ENCODE peak calls at places on chromosomes 3 and 15, in eight cellular contexts. One of them, this sample, is unnamed. For H3K4me1 and H3K27me3, the result is how much of the 10 kb centered on the place peaks cover.

GRCh38 chr3:33372218-33373081 is 67.8 kb downstream of the UBP1 start:
- DNase-seq in aorta: no peak
- DNase-seq in psoas muscle: no peak
- DNase-seq in endodermal cell: peak
- DNase-seq in Panc1: peak
- DNase-seq in neural progenitor cell: peak
- DNase-seq in GM23248: peak
- DNase-seq in CD8-positive, alpha-beta memory T cell: peak
- DNase-seq in this sample: no peak

GRCh38 chr3:144363856-144364255 is 392.2 kb downstream of the DIPK2A start:
- DNase-seq in psoas muscle: no peak
- DNase-seq in GM23248: peak
- DNase-seq in neural progenitor cell: no peak
- DNase-seq in Panc1: no peak
- DNase-seq in CD8-positive, alpha-beta memory T cell: no peak
- DNase-seq in endodermal cell: no peak
- DNase-seq in aorta: no peak
- DNase-seq in this sample: no peak

GRCh38 chr15:31387483-31388118 is 61.0 kb downstream of the KLF13 start:
- DNase-seq in aorta: no peak
- DNase-seq in CD8-positive, alpha-beta memory T cell: peak
- DNase-seq in endodermal cell: no peak
- DNase-seq in neural progenitor cell: no peak
- DNase-seq in GM23248: peak
- DNase-seq in Panc1: no peak
- DNase-seq in psoas muscle: peak
- DNase-seq in this sample: peak

GRCh38 chr3:11690863-11691833 is 47.4 kb upstream of the VGLL4 start:
- DNase-seq in psoas muscle: no peak
- DNase-seq in aorta: no peak
- DNase-seq in GM23248: peak
- DNase-seq in endodermal cell: peak
- DNase-seq in neural progenitor cell: peak
- DNase-seq in CD8-positive, alpha-beta memory T cell: no peak
- DNase-seq in Panc1: no peak
- DNase-seq in this sample: no peak

GRCh38 chr3:107987036-107987557 is 103.7 kb downstream of the CD47 start:
- DNase-seq in Panc1: peak
- DNase-seq in endodermal cell: no peak
- DNase-seq in CD8-positive, alpha-beta memory T cell: no peak
- DNase-seq in psoas muscle: peak
- DNase-seq in aorta: peak
- DNase-seq in GM23248: peak
- DNase-seq in neural progenitor cell: no peak
- DNase-seq in this sample: peak

GRCh38 chr3:64687781-64688515 is at the start of gene ADAMTS9:
- DNase-seq in CD8-positive, alpha-beta memory T cell: no peak
- DNase-seq in GM23248: peak
- DNase-seq in neural progenitor cell: peak
- DNase-seq in aorta: peak
- DNase-seq in endodermal cell: peak
- DNase-seq in Panc1: no peak
- DNase-seq in psoas muscle: peak
- DNase-seq in this sample: peak

GRCh38 chr3:69451594-69451993 is 65.7 kb upstream of the FRMD4B start:
- DNase-seq in GM23248: peak
- DNase-seq in neural progenitor cell: no peak
- DNase-seq in psoas muscle: no peak
- DNase-seq in aorta: no peak
- DNase-seq in Panc1: no peak
- DNase-seq in CD8-positive, alpha-beta memory T cell: no peak
- DNase-seq in endodermal cell: no peak
- DNase-seq in this sample: no peak

GRCh38 chr3:99747915-99748314 is 69.7 kb upstream of the CMSS1 start:
- DNase-seq in aorta: no peak
- DNase-seq in endodermal cell: no peak
- DNase-seq in GM23248: peak
- DNase-seq in Panc1: no peak
- DNase-seq in CD8-positive, alpha-beta memory T cell: no peak
- DNase-seq in psoas muscle: no peak
- DNase-seq in neural progenitor cell: peak
- DNase-seq in this sample: no peak

GRCh38 chr15:51104512-51104911 is 9.8 kb upstream of the TNFAIP8L3 start:
- DNase-seq in endodermal cell: no peak
- DNase-seq in GM23248: peak
- DNase-seq in CD8-positive, alpha-beta memory T cell: no peak
- DNase-seq in Panc1: no peak
- DNase-seq in psoas muscle: peak
- DNase-seq in aorta: peak
- DNase-seq in neural progenitor cell: peak
- DNase-seq in this sample: peak

GRCh38 chr15:78316211-78317077 is 17.0 kb upstream of the SKIC8 start:
- DNase-seq in CD8-positive, alpha-beta memory T cell: no peak
- DNase-seq in endodermal cell: peak
- DNase-seq in neural progenitor cell: peak
- DNase-seq in aorta: no peak
- DNase-seq in GM23248: no peak
- DNase-seq in psoas muscle: no peak
- DNase-seq in Panc1: no peak
- DNase-seq in this sample: no peak

GRCh38 chr3:44892689-44893088 is 18.3 kb downstream of the TGM4 start:
- DNase-seq in CD8-positive, alpha-beta memory T cell: no peak
- DNase-seq in psoas muscle: no peak
- DNase-seq in Panc1: no peak
- DNase-seq in GM23248: no peak
- DNase-seq in neural progenitor cell: no peak
- DNase-seq in endodermal cell: no peak
- DNase-seq in aorta: no peak
- DNase-seq in this sample: no peak

GRCh38 chr3:81808900-81809299 is 47.5 kb upstream of the GBE1 start:
- DNase-seq in GM23248: no peak
- DNase-seq in neural progenitor cell: no peak
- DNase-seq in Panc1: no peak
- DNase-seq in endodermal cell: no peak
- DNase-seq in psoas muscle: no peak
- DNase-seq in CD8-positive, alpha-beta memory T cell: no peak
- DNase-seq in aorta: no peak
- DNase-seq in this sample: no peak

GRCh38 chr3:45564172-45564571 is 30.4 kb upstream of the LIMD1 start:
- DNase-seq in Panc1: no peak
- DNase-seq in psoas muscle: no peak
- DNase-seq in GM23248: no peak
- DNase-seq in aorta: no peak
- DNase-seq in CD8-positive, alpha-beta memory T cell: no peak
- DNase-seq in neural progenitor cell: no peak
- DNase-seq in endodermal cell: peak
- DNase-seq in this sample: no peak

GRCh38 chr15:40770147-40770721 is 454 bp downstream of the C15orf62 start:
- DNase-seq in neural progenitor cell: no peak
- DNase-seq in endodermal cell: no peak
- DNase-seq in psoas muscle: no peak
- DNase-seq in GM23248: no peak
- DNase-seq in aorta: no peak
- DNase-seq in CD8-positive, alpha-beta memory T cell: no peak
- DNase-seq in Panc1: no peak
- DNase-seq in this sample: no peak

GRCh38 chr3:120982608-120983320 is 74.8 kb downstream of the STXBP5L start:
- DNase-seq in psoas muscle: no peak
- DNase-seq in GM23248: no peak
- DNase-seq in endodermal cell: peak
- DNase-seq in CD8-positive, alpha-beta memory T cell: no peak
- DNase-seq in Panc1: no peak
- DNase-seq in neural progenitor cell: no peak
- DNase-seq in aorta: peak
- DNase-seq in this sample: no peak

GRCh38 chr3:184067573-184068055 is 14.8 kb downstream of the HTR3C start:
- DNase-seq in Panc1: no peak
- DNase-seq in neural progenitor cell: no peak
- DNase-seq in GM23248: no peak
- DNase-seq in psoas muscle: no peak
- DNase-seq in CD8-positive, alpha-beta memory T cell: no peak
- DNase-seq in aorta: no peak
- DNase-seq in endodermal cell: no peak
- DNase-seq in this sample: no peak

GRCh38 chr3:4950351-4950784 is 28.9 kb upstream of the BHLHE40 start:
- DNase-seq in aorta: no peak
- DNase-seq in neural progenitor cell: no peak
- DNase-seq in GM23248: no peak
- DNase-seq in Panc1: no peak
- DNase-seq in endodermal cell: no peak
- DNase-seq in psoas muscle: peak
- DNase-seq in CD8-positive, alpha-beta memory T cell: no peak
- DNase-seq in this sample: peak
- H3K27ac ChIP-seq in aorta: no peak
- H3K27ac ChIP-seq in neural progenitor cell: no peak
- H3K27ac ChIP-seq in GM23248: no peak
- H3K27ac ChIP-seq in Panc1: no peak
- H3K27ac ChIP-seq in endodermal cell: no peak
- H3K27ac ChIP-seq in psoas muscle: no peak
- H3K27ac ChIP-seq in CD8-positive, alpha-beta memory T cell: no peak
- H3K27ac ChIP-seq in this sample: peak

GRCh38 chr15:34578283-34578674 is 5.2 kb downstream of the GOLGA8B start:
- DNase-seq in Panc1: no peak
- DNase-seq in psoas muscle: no peak
- DNase-seq in CD8-positive, alpha-beta memory T cell: no peak
- DNase-seq in endodermal cell: no peak
- DNase-seq in aorta: no peak
- DNase-seq in GM23248: no peak
- DNase-seq in neural progenitor cell: no peak
- DNase-seq in this sample: no peak
- H3K4me1 ChIP-seq in Panc1: under half
- H3K4me1 ChIP-seq in psoas muscle: under half
- H3K4me1 ChIP-seq in CD8-positive, alpha-beta memory T cell: under half
- H3K4me1 ChIP-seq in endodermal cell: under half
- H3K4me1 ChIP-seq in aorta: under half
- H3K4me1 ChIP-seq in GM23248: under half
- H3K4me1 ChIP-seq in neural progenitor cell: under half
- H3K4me1 ChIP-seq in this sample: under half

GRCh38 chr3:42262525-42262924 is 3.5 kb downstream of the CCK start:
- DNase-seq in Panc1: no peak
- DNase-seq in CD8-positive, alpha-beta memory T cell: no peak
- DNase-seq in endodermal cell: no peak
- DNase-seq in neural progenitor cell: peak
- DNase-seq in psoas muscle: no peak
- DNase-seq in GM23248: peak
- DNase-seq in aorta: no peak
- DNase-seq in this sample: no peak
- H3K27me3 ChIP-seq in Panc1: under half
- H3K27me3 ChIP-seq in CD8-positive, alpha-beta memory T cell: under half
- H3K27me3 ChIP-seq in endodermal cell: half or more
- H3K27me3 ChIP-seq in neural progenitor cell: under half
- H3K27me3 ChIP-seq in psoas muscle: under half
- H3K27me3 ChIP-seq in GM23248: under half
- H3K27me3 ChIP-seq in aorta: under half
- H3K27me3 ChIP-seq in this sample: half or more

GRCh38 chr15:65232520-65232919 is 21.2 kb upstream of the CILP start:
- DNase-seq in neural progenitor cell: no peak
- DNase-seq in CD8-positive, alpha-beta memory T cell: no peak
- DNase-seq in psoas muscle: no peak
- DNase-seq in endodermal cell: no peak
- DNase-seq in aorta: peak
- DNase-seq in GM23248: no peak
- DNase-seq in Panc1: no peak
- DNase-seq in this sample: no peak

GRCh38 chr15:65231306-65231705 is 20.0 kb upstream of the CILP start:
- DNase-seq in Panc1: no peak
- DNase-seq in neural progenitor cell: no peak
- DNase-seq in aorta: no peak
- DNase-seq in endodermal cell: no peak
- DNase-seq in CD8-positive, alpha-beta memory T cell: no peak
- DNase-seq in psoas muscle: no peak
- DNase-seq in GM23248: no peak
- DNase-seq in this sample: no peak

DNA sequence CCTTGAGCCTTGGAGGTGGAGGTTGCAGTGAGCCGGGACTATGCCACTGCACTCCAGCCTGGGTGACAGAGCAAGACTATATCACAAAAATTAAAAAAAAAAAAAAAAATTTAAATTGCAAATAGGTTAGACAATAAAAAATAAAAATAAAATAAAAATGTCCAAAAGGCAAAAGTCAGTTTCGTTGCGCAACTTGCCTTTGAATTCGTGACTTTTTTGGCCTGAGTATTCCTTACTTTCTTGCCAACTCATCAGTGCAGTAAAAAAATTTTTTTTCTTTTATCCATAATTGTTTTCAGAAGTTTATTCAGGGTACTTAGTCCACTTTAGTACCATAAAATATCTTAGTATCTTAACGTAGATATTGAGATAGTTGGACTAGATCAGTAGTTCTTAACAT is 22.4 kb upstream of the CILP start:
- DNase-seq in CD8-positive, alpha-beta memory T cell: no peak
- DNase-seq in neural progenitor cell: no peak
- DNase-seq in aorta: no peak
- DNase-seq in endodermal cell: no peak
- DNase-seq in psoas muscle: no peak
- DNase-seq in GM23248: peak
- DNase-seq in Panc1: no peak
- DNase-seq in this sample: no peak
- H3K27ac ChIP-seq in CD8-positive, alpha-beta memory T cell: no peak
- H3K27ac ChIP-seq in neural progenitor cell: no peak
- H3K27ac ChIP-seq in aorta: no peak
- H3K27ac ChIP-seq in endodermal cell: no peak
- H3K27ac ChIP-seq in psoas muscle: no peak
- H3K27ac ChIP-seq in GM23248: no peak
- H3K27ac ChIP-seq in Panc1: no peak
- H3K27ac ChIP-seq in this sample: no peak

DNA sequence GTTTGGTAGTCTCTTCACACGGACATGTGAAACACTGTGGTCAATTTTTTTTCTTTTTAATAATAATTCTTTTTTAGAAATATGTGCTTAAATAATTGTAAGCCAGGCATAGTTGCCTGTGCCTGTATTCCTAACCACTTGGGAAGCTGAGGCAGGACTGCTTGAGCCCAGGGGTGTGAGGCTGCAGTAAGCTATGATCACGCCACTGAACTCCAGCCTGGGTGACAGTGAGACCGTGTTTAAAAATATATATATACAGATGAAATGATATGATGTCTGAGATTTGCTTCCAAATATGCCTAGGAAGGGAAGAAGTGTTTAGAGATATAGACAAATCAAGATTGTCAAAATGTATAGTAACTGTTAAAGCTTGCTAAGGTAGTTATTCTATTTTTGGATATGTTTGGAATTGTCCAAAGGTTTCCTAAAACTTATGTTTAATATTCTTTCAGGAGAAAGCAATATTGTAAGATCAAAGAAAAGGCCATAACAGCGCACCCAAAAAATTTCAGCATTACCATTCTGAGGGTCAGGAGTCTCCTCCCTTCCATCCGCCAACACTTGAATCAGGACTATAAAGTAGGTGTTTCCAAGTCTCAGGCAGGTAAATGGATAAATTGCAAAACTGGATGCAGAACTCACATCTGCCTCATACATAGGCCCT is 563 bp upstream of the SELENOT start:
- DNase-seq in psoas muscle: no peak
- DNase-seq in CD8-positive, alpha-beta memory T cell: no peak
- DNase-seq in aorta: no peak
- DNase-seq in neural progenitor cell: no peak
- DNase-seq in endodermal cell: no peak
- DNase-seq in Panc1: no peak
- DNase-seq in GM23248: peak
- DNase-seq in this sample: no peak
- H3K4me1 ChIP-seq in psoas muscle: under half
- H3K4me1 ChIP-seq in CD8-positive, alpha-beta memory T cell: under half
- H3K4me1 ChIP-seq in aorta: under half
- H3K4me1 ChIP-seq in neural progenitor cell: under half
- H3K4me1 ChIP-seq in endodermal cell: under half
- H3K4me1 ChIP-seq in Panc1: under half
- H3K4me1 ChIP-seq in GM23248: under half
- H3K4me1 ChIP-seq in this sample: under half

This sample was measured in tibial artery.